ENCODE peak calls at places on chromosomes 7 and 10, in nine cellular contexts. One of them, this sample, is unnamed.
A peak's percentile ranks its signal among the peaks of the same experiment; 100 is the strongest.

GRCh38 chr10:71737356-71738172 is 18.0 kb upstream of the C10orf105 start:
- DNase-seq in T-helper 1 cell: no peak
- DNase-seq in astrocyte of the cerebellum: no peak
- DNase-seq in psoas muscle: no peak
- DNase-seq in skeletal muscle cell: no peak
- DNase-seq in aorta: no peak
- DNase-seq in heart right ventricle: no peak
- DNase-seq in ELR: no peak
- DNase-seq in stimulated activated CD8-positive, alpha-beta memory T cell treated with anti-CD3 and anti-CD28 coated beads, Interleukin-12 subunit alpha, Interleukin-12 subunit beta, amount 100 ng/mL, for 4 hours: no peak
- DNase-seq in this sample: no peak

GRCh38 chr7:44639701-44640321 is 33.4 kb downstream of the OGDH start:
- DNase-seq in ELR: peak; percentile 85
- DNase-seq in heart right ventricle: peak; percentile 42
- DNase-seq in skeletal muscle cell: peak; percentile 49
- DNase-seq in psoas muscle: peak; percentile 29
- DNase-seq in stimulated activated CD8-positive, alpha-beta memory T cell treated with anti-CD3 and anti-CD28 coated beads, Interleukin-12 subunit alpha, Interleukin-12 subunit beta, amount 100 ng/mL, for 4 hours: no peak
- DNase-seq in aorta: peak; percentile 60
- DNase-seq in T-helper 1 cell: no peak
- DNase-seq in astrocyte of the cerebellum: peak; percentile 68
- DNase-seq in this sample: peak; percentile 42

GRCh38 chr7:151796091-151796870 is 80.6 kb downstream of the PRKAG2 start:
- DNase-seq in heart right ventricle: no peak
- DNase-seq in stimulated activated CD8-positive, alpha-beta memory T cell treated with anti-CD3 and anti-CD28 coated beads, Interleukin-12 subunit alpha, Interleukin-12 subunit beta, amount 100 ng/mL, for 4 hours: no peak
- DNase-seq in T-helper 1 cell: no peak
- DNase-seq in astrocyte of the cerebellum: no peak
- DNase-seq in skeletal muscle cell: no peak
- DNase-seq in aorta: peak; percentile 72
- DNase-seq in ELR: peak; percentile 86
- DNase-seq in psoas muscle: peak; percentile 78
- DNase-seq in this sample: peak; percentile 54

GRCh38 chr7:26593405-26593804 is 271.0 kb downstream of the SKAP2 start:
- DNase-seq in stimulated activated CD8-positive, alpha-beta memory T cell treated with anti-CD3 and anti-CD28 coated beads, Interleukin-12 subunit alpha, Interleukin-12 subunit beta, amount 100 ng/mL, for 4 hours: no peak
- DNase-seq in skeletal muscle cell: no peak
- DNase-seq in heart right ventricle: peak; percentile 37
- DNase-seq in T-helper 1 cell: no peak
- DNase-seq in ELR: no peak
- DNase-seq in psoas muscle: peak; percentile 38
- DNase-seq in astrocyte of the cerebellum: no peak
- DNase-seq in aorta: no peak
- DNase-seq in this sample: no peak

GRCh38 chr10:94416896-94417295 is 14.6 kb downstream of the TBC1D12 start:
- DNase-seq in aorta: no peak
- DNase-seq in stimulated activated CD8-positive, alpha-beta memory T cell treated with anti-CD3 and anti-CD28 coated beads, Interleukin-12 subunit alpha, Interleukin-12 subunit beta, amount 100 ng/mL, for 4 hours: no peak
- DNase-seq in T-helper 1 cell: no peak
- DNase-seq in astrocyte of the cerebellum: no peak
- DNase-seq in ELR: no peak
- DNase-seq in psoas muscle: no peak
- DNase-seq in skeletal muscle cell: no peak
- DNase-seq in heart right ventricle: no peak
- DNase-seq in this sample: no peak

GRCh38 chr7:23931633-23932032 is 221.6 kb downstream of the STK31 start:
- DNase-seq in astrocyte of the cerebellum: no peak
- DNase-seq in aorta: no peak
- DNase-seq in T-helper 1 cell: no peak
- DNase-seq in heart right ventricle: no peak
- DNase-seq in psoas muscle: no peak
- DNase-seq in stimulated activated CD8-positive, alpha-beta memory T cell treated with anti-CD3 and anti-CD28 coated beads, Interleukin-12 subunit alpha, Interleukin-12 subunit beta, amount 100 ng/mL, for 4 hours: no peak
- DNase-seq in ELR: no peak
- DNase-seq in skeletal muscle cell: no peak
- DNase-seq in this sample: no peak

GRCh38 chr10:92844746-92845145 is 3.6 kb upstream of the EXOC6 start:
- DNase-seq in aorta: no peak
- DNase-seq in skeletal muscle cell: no peak
- DNase-seq in heart right ventricle: no peak
- DNase-seq in psoas muscle: no peak
- DNase-seq in astrocyte of the cerebellum: no peak
- DNase-seq in stimulated activated CD8-positive, alpha-beta memory T cell treated with anti-CD3 and anti-CD28 coated beads, Interleukin-12 subunit alpha, Interleukin-12 subunit beta, amount 100 ng/mL, for 4 hours: no peak
- DNase-seq in T-helper 1 cell: no peak
- DNase-seq in ELR: no peak
- DNase-seq in this sample: no peak

GRCh38 chr10:55742487-55742886 is 618.6 kb downstream of the ZWINT start:
- DNase-seq in ELR: no peak
- DNase-seq in skeletal muscle cell: no peak
- DNase-seq in T-helper 1 cell: no peak
- DNase-seq in psoas muscle: no peak
- DNase-seq in aorta: no peak
- DNase-seq in stimulated activated CD8-positive, alpha-beta memory T cell treated with anti-CD3 and anti-CD28 coated beads, Interleukin-12 subunit alpha, Interleukin-12 subunit beta, amount 100 ng/mL, for 4 hours: no peak
- DNase-seq in heart right ventricle: no peak
- DNase-seq in astrocyte of the cerebellum: no peak
- DNase-seq in this sample: no peak

GRCh38 chr7:132500727-132501410 is 75.4 kb downstream of the PLXNA4 start:
- DNase-seq in astrocyte of the cerebellum: peak; percentile 56
- DNase-seq in T-helper 1 cell: no peak
- DNase-seq in skeletal muscle cell: no peak
- DNase-seq in psoas muscle: peak; percentile 51
- DNase-seq in stimulated activated CD8-positive, alpha-beta memory T cell treated with anti-CD3 and anti-CD28 coated beads, Interleukin-12 subunit alpha, Interleukin-12 subunit beta, amount 100 ng/mL, for 4 hours: no peak
- DNase-seq in ELR: peak; percentile 22
- DNase-seq in aorta: peak; percentile 86
- DNase-seq in heart right ventricle: peak; percentile 77
- DNase-seq in this sample: peak; percentile 64

GRCh38 chr10:44975487-44976331 is 2.9 kb downstream of the DEPP1 start:
- DNase-seq in ELR: peak; percentile 65
- DNase-seq in skeletal muscle cell: peak; percentile 30
- DNase-seq in heart right ventricle: no peak
- DNase-seq in aorta: peak; percentile 79
- DNase-seq in psoas muscle: no peak
- DNase-seq in astrocyte of the cerebellum: no peak
- DNase-seq in T-helper 1 cell: no peak
- DNase-seq in stimulated activated CD8-positive, alpha-beta memory T cell treated with anti-CD3 and anti-CD28 coated beads, Interleukin-12 subunit alpha, Interleukin-12 subunit beta, amount 100 ng/mL, for 4 hours: no peak
- DNase-seq in this sample: no peak

GRCh38 chr7:94403546-94403945 is 8.9 kb downstream of the COL1A2 start:
- DNase-seq in stimulated activated CD8-positive, alpha-beta memory T cell treated with anti-CD3 and anti-CD28 coated beads, Interleukin-12 subunit alpha, Interleukin-12 subunit beta, amount 100 ng/mL, for 4 hours: no peak
- DNase-seq in psoas muscle: no peak
- DNase-seq in aorta: no peak
- DNase-seq in skeletal muscle cell: no peak
- DNase-seq in T-helper 1 cell: no peak
- DNase-seq in astrocyte of the cerebellum: no peak
- DNase-seq in ELR: no peak
- DNase-seq in heart right ventricle: no peak
- DNase-seq in this sample: no peak

GRCh38 chr10:25875555-25876165 is 58.4 kb upstream of the MYO3A start:
- DNase-seq in stimulated activated CD8-positive, alpha-beta memory T cell treated with anti-CD3 and anti-CD28 coated beads, Interleukin-12 subunit alpha, Interleukin-12 subunit beta, amount 100 ng/mL, for 4 hours: peak; percentile 12
- DNase-seq in heart right ventricle: peak; percentile 61
- DNase-seq in ELR: peak; percentile 64
- DNase-seq in skeletal muscle cell: peak; percentile 10
- DNase-seq in astrocyte of the cerebellum: peak; percentile 54
- DNase-seq in aorta: peak; percentile 72
- DNase-seq in T-helper 1 cell: peak; percentile 22
- DNase-seq in psoas muscle: peak; percentile 44
- DNase-seq in this sample: peak; percentile 61

GRCh38 chr7:117808273-117808868 is 64.9 kb downstream of the CTTNBP2 start:
- DNase-seq in heart right ventricle: peak; percentile 52
- DNase-seq in stimulated activated CD8-positive, alpha-beta memory T cell treated with anti-CD3 and anti-CD28 coated beads, Interleukin-12 subunit alpha, Interleukin-12 subunit beta, amount 100 ng/mL, for 4 hours: no peak
- DNase-seq in psoas muscle: peak; percentile 26
- DNase-seq in ELR: no peak
- DNase-seq in skeletal muscle cell: no peak
- DNase-seq in T-helper 1 cell: no peak
- DNase-seq in astrocyte of the cerebellum: peak; percentile 98
- DNase-seq in aorta: peak; percentile 67
- DNase-seq in this sample: peak; percentile 30

GRCh38 chr10:4181075-4181474 is 396.1 kb upstream of the KLF6 start:
- DNase-seq in stimulated activated CD8-positive, alpha-beta memory T cell treated with anti-CD3 and anti-CD28 coated beads, Interleukin-12 subunit alpha, Interleukin-12 subunit beta, amount 100 ng/mL, for 4 hours: no peak
- DNase-seq in T-helper 1 cell: no peak
- DNase-seq in astrocyte of the cerebellum: no peak
- DNase-seq in aorta: no peak
- DNase-seq in skeletal muscle cell: no peak
- DNase-seq in heart right ventricle: no peak
- DNase-seq in ELR: peak; percentile 19
- DNase-seq in psoas muscle: no peak
- DNase-seq in this sample: no peak